ENCODE peak calls at places on chromosome 17, in four cellular contexts. One of them, this sample, is unnamed.

GRCh38 chr17:12673788-12674187 is 8.1 kb downstream of the MYOCD start:
- DNase-seq in K562: no peak
- DNase-seq in GM12878: no peak
- DNase-seq in HepG2: no peak
- DNase-seq in this sample: no peak

GRCh38 chr17:19368119-19368660 is 5.7 kb upstream of the B9D1 start:
- DNase-seq in HepG2: no peak
- DNase-seq in K562: no peak
- DNase-seq in GM12878: no peak
- DNase-seq in this sample: no peak

GRCh38 chr17:43418441-43419374 is 19.9 kb downstream of the ARL4D start:
- DNase-seq in HepG2: peak; percentile 56
- DNase-seq in GM12878: no peak
- DNase-seq in K562: peak; percentile 21
- DNase-seq in this sample: peak; percentile 39

GRCh38 chr17:58341861-58342475 is 10.0 kb downstream of the SUPT4H1 start:
- DNase-seq in K562: no peak
- DNase-seq in GM12878: no peak
- DNase-seq in HepG2: no peak
- DNase-seq in this sample: no peak

GRCh38 chr17:73657473-73658116 is 13.3 kb upstream of the SDK2 start:
- DNase-seq in HepG2: peak; percentile 53
- DNase-seq in GM12878: no peak
- DNase-seq in K562: peak; percentile 33
- DNase-seq in this sample: peak; percentile 71

GRCh38 chr17:29089601-29090044 is 46.7 kb downstream of the PIPOX start:
- DNase-seq in K562: no peak
- DNase-seq in HepG2: no peak
- DNase-seq in GM12878: no peak
- DNase-seq in this sample: no peak

GRCh38 chr17:75832652-75833400 is 11.4 kb downstream of the UNC13D start:
- DNase-seq in HepG2: no peak
- DNase-seq in GM12878: no peak
- DNase-seq in K562: no peak
- DNase-seq in this sample: no peak

GRCh38 chr17:29212681-29213121 is 32.5 kb upstream of the MYO18A start:
- DNase-seq in K562: no peak
- DNase-seq in HepG2: peak; percentile 20
- DNase-seq in GM12878: no peak
- DNase-seq in this sample: no peak

GRCh38 chr17:7343250-7343649 is 6.9 kb downstream of the ACAP1 start:
- DNase-seq in K562: no peak
- DNase-seq in HepG2: no peak
- DNase-seq in GM12878: no peak
- DNase-seq in this sample: no peak

GRCh38 chr17:17696871-17697633 is 15.8 kb downstream of the RAI1 start:
- DNase-seq in HepG2: no peak
- DNase-seq in K562: no peak
- DNase-seq in GM12878: no peak
- DNase-seq in this sample: no peak

GRCh38 chr17:49333806-49334205 is 28.2 kb downstream of the ZNF652 start:
- DNase-seq in HepG2: no peak
- DNase-seq in GM12878: no peak
- DNase-seq in K562: no peak
- DNase-seq in this sample: no peak

GRCh38 chr17:752620-753219 is 656 bp upstream of the GEMIN4 start:
- DNase-seq in GM12878: no peak
- DNase-seq in K562: peak; percentile 14
- DNase-seq in HepG2: no peak
- DNase-seq in this sample: peak; percentile 53

GRCh38 chr17:10761281-10761680 is 31.5 kb upstream of the TMEM220 start:
- DNase-seq in HepG2: no peak
- DNase-seq in K562: no peak
- DNase-seq in GM12878: no peak
- DNase-seq in this sample: no peak

GRCh38 chr17:78576389-78577112 is 645 bp downstream of the DNAH17 start:
- DNase-seq in K562: no peak
- DNase-seq in GM12878: no peak
- DNase-seq in HepG2: no peak
- DNase-seq in this sample: no peak

GRCh38 chr17:35849469-35850348 is 19.0 kb downstream of the HEATR9 start:
- DNase-seq in K562: peak; percentile 48
- DNase-seq in GM12878: peak; percentile 20
- DNase-seq in HepG2: peak; percentile 64
- DNase-seq in this sample: peak; percentile 39

GRCh38 chr17:46888727-46889126 is 34.2 kb upstream of the GOSR2 start:
- DNase-seq in HepG2: no peak
- DNase-seq in K562: no peak
- DNase-seq in GM12878: no peak
- DNase-seq in this sample: no peak

GRCh38 chr17:59387351-59388069 is 56.1 kb downstream of the YPEL2 start:
- DNase-seq in GM12878: no peak
- DNase-seq in K562: no peak
- DNase-seq in HepG2: no peak
- DNase-seq in this sample: no peak

GRCh38 chr17:12959441-12959840 is 58.4 kb downstream of the ELAC2 start:
- DNase-seq in GM12878: no peak
- DNase-seq in HepG2: no peak
- DNase-seq in K562: no peak
- DNase-seq in this sample: no peak

GRCh38 chr17:15343749-15344148 is 2.4 kb upstream of the TEKT3 start:
- DNase-seq in HepG2: no peak
- DNase-seq in K562: no peak
- DNase-seq in GM12878: no peak
- DNase-seq in this sample: no peak

GRCh38 chr17:45355087-45355486 is 38.3 kb upstream of the MAP3K14 start:
- DNase-seq in HepG2: no peak
- DNase-seq in GM12878: no peak
- DNase-seq in K562: no peak
- DNase-seq in this sample: no peak

GRCh38 chr17:48757524-48757961 is 29.0 kb upstream of the HOXB13 start:
- DNase-seq in K562: no peak
- DNase-seq in GM12878: no peak
- DNase-seq in HepG2: no peak
- DNase-seq in this sample: peak; percentile 7

GRCh38 chr17:10096556-10096955 is 101.8 kb downstream of the GAS7 start:
- DNase-seq in HepG2: no peak
- DNase-seq in GM12878: no peak
- DNase-seq in K562: no peak
- DNase-seq in this sample: no peak

DNA sequence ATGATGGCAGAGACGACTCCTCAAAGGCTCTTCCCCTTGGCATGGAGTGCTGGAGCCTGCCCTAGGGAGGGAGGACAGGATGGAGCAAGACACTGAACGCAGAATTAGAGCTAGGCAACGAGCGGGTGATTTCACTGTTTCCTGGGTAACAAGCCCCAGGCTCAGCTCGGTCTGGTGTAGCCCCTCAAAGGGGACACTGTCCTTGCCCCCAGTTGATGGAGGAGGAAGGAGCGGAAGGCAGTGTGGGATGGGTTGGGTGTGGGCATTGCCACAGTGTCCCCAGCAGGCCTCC is 31.5 kb upstream of the GAA start:
- DNase-seq in GM12878: no peak
- DNase-seq in HepG2: no peak
- DNase-seq in K562: no peak
- DNase-seq in this sample: no peak
- TF ChIP-seq FOXK2 in GM12878: no peak
- TF ChIP-seq FOXK2 in HepG2: no peak
- TF ChIP-seq FOXK2 in K562: no peak
- TF ChIP-seq FOXK2 in this sample: no peak

GRCh38 chr17:37489197-37490001 is at the start of gene DUSP14:
- DNase-seq in GM12878: no peak
- DNase-seq in HepG2: peak; percentile 70
- DNase-seq in K562: peak; percentile 97
- DNase-seq in this sample: peak; percentile 88

GRCh38 chr17:37488607-37489196 is 989 bp upstream of the DUSP14 start:
- DNase-seq in GM12878: no peak
- DNase-seq in K562: peak; percentile 49
- DNase-seq in HepG2: peak; percentile 52
- DNase-seq in this sample: peak; percentile 19

GRCh38 chr17:37490022-37490587 is 414 bp downstream of the DUSP14 start:
- DNase-seq in GM12878: no peak
- DNase-seq in K562: no peak
- DNase-seq in HepG2: peak; percentile 52
- DNase-seq in this sample: peak; percentile 34

GRCh38 chr17:37485938-37486570 is 3.6 kb upstream of the DUSP14 start:
- DNase-seq in HepG2: no peak
- DNase-seq in GM12878: no peak
- DNase-seq in K562: no peak
- DNase-seq in this sample: no peak

GRCh38 chr17:37488009-37488604 is 1.6 kb upstream of the DUSP14 start:
- DNase-seq in K562: peak; percentile 46
- DNase-seq in GM12878: no peak
- DNase-seq in HepG2: peak; percentile 98
- DNase-seq in this sample: peak; percentile 11
- TF ChIP-seq FOXK2 in K562: peak; percentile 79
- TF ChIP-seq FOXK2 in GM12878: no peak
- TF ChIP-seq FOXK2 in HepG2: peak; percentile 97
- TF ChIP-seq FOXK2 in this sample: no peak

DNA sequence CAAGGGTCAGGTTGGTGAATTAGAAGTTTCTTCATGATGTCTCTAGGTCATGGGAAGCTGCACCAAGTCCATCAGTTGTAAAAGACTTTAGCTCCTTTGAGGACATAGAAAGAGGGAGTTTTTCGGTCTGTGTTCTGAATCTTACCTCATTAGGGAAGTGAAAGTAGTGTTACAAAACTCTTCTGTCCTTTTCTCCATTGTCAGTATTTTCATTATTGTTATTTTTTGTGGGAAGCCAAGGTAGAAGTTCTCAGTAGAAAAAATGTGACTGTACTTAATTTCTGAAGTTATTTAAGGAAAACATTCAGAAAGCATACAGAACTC is 24.2 kb downstream of the MAP3K3 start:
- DNase-seq in GM12878: peak; percentile 59
- DNase-seq in K562: no peak
- DNase-seq in HepG2: no peak
- DNase-seq in this sample: no peak
- TF ChIP-seq FOXK2 in GM12878: no peak
- TF ChIP-seq FOXK2 in K562: no peak
- TF ChIP-seq FOXK2 in HepG2: no peak
- TF ChIP-seq FOXK2 in this sample: no peak

DNA sequence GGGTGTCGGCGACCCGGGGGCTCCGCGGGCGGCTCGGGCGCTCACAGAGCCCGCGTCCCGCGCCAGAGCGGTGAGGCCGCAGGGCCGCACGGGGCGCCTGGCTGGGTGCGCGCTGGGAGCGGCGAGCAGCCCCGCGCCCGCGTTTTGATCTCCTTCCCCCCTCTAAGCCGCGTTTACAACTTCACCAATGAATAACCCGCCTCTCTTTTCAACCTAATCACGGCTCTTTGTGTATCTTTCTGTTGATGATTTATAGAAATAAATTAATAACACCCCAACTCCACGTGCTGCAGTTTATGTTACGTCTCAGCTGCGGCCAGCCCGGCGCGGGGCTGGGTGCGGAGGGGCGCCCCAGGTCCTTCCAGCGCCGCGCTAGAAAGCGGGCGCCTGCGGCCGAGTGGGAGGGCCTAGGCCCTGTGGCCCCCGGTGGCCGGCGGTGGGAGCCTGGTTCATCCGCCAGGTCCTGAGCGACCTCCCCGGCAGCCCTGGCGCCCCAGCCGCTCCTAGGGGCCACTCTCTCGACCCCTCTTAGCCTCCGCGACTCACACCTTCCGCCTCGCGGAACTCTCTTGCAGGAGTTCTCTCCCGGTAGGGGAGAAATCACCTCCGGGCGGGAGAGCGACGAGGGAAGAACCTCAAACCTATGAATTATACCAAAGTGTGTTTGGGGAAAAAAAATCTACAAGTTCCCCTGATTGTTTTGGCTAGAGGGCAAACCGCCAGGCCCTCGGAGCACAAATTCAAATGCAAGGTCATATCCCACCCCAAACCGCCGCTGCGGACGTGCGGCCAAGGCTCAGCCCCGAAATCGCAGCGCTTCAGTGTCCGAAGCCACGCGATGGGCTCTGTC is 1.9 kb downstream of the HNF1B start:
- DNase-seq in HepG2: peak; percentile 64
- DNase-seq in GM12878: no peak
- DNase-seq in K562: no peak
- DNase-seq in this sample: no peak
- TF ChIP-seq FOXK2 in HepG2: no peak
- TF ChIP-seq FOXK2 in GM12878: no peak
- TF ChIP-seq FOXK2 in K562: no peak
- TF ChIP-seq FOXK2 in this sample: no peak

DNA sequence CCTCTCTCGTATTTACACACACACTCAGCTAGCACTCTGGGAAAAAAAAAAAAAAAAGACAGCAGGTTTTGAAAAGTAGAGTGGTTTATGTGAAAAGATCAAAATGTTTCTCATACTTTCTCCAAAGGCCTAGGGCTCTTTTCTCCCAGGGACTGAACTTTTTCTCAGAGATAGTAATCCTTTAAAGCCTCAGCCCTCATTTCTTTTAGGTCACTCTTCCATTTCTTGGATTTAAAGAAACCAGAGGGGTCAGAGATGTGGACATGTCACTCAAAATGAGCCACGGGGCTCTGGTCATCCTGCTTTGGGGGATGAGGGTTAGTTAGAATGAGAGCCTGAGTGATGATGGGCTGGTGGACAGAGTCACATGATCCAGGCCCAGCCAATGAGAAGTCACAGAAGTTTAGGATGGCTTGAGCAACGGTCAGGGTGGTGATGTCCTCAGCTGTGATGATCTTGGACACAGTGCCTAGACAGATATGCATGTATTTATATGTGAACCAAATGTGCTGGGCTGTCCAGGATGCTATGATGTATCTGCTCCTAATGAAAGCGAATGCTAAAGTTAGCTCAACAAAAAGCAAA is 33.7 kb upstream of the AXIN2 start:
- DNase-seq in HepG2: no peak
- DNase-seq in K562: peak; percentile 64
- DNase-seq in GM12878: no peak
- DNase-seq in this sample: no peak
- TF ChIP-seq FOXK2 in HepG2: no peak
- TF ChIP-seq FOXK2 in K562: no peak
- TF ChIP-seq FOXK2 in GM12878: no peak
- TF ChIP-seq FOXK2 in this sample: no peak

This sample was measured in HEK293T.